ENCODE peak calls at places on chromosomes 5 and 9, in four cellular contexts. S is cardiac fibroblast, M is AG09309, U is thyroid gland. E is an unnamed sample.

GRCh38 chr5:6820851-6821479 is 107.7 kb downstream of the TENT4A start:
- DNase-seq in U (no peak), S (no peak), M (no peak), E (peak; percentile 17)

GRCh38 chr5:175663191-175664184 is 5.6 kb downstream of the HRH2 start:
- DNase-seq in S (no peak), U (no peak), M (no peak), E (no peak)

GRCh38 chr9:99873531-99873930 is 32.9 kb upstream of the STX17 start:
- DNase-seq in M (peak; percentile 16), S (no peak), U (no peak), E (peak; percentile 34)

GRCh38 chr5:113510836-113511451 is 2.5 kb upstream of the YTHDC2 start:
- DNase-seq in U (no peak), S (peak; percentile 81), M (no peak), E (peak; percentile 69)

GRCh38 chr5:143682221-143682620 is 129.7 kb upstream of the HMHB1 start:
- DNase-seq in S (peak; percentile 43), M (no peak), U (no peak), E (no peak)

GRCh38 chr9:101465330-101465915 is 29.8 kb upstream of the ALDOB start:
- DNase-seq in U (peak; percentile 8), S (peak; percentile 52), M (peak; percentile 63), E (peak; percentile 92)

GRCh38 chr5:97844797-97845196 is 661.8 kb upstream of the RIOK2 start:
- DNase-seq in S (no peak), M (no peak), U (no peak), E (no peak)

GRCh38 chr5:149014634-149015033 is 48.2 kb downstream of the SH3TC2 start:
- DNase-seq in U (no peak), S (no peak), M (no peak), E (no peak)

GRCh38 chr5:156232251-156232869 is 94.6 kb upstream of the SGCD start:
- DNase-seq in S (no peak), U (no peak), M (no peak), E (no peak)

GRCh38 chr9:108185613-108186012 is 670.2 kb downstream of the ACTL7B start:
- DNase-seq in U (no peak), S (no peak), M (no peak), E (no peak)

GRCh38 chr5:96934291-96934694 is 1.6 kb upstream of the LNPEP start:
- DNase-seq in M (peak; percentile 3), S (no peak), U (no peak), E (no peak)

GRCh38 chr9:6355728-6356127 is 27.6 kb downstream of the TPD52L3 start:
- DNase-seq in M (peak; percentile 17), S (peak; percentile 58), U (no peak), E (peak; percentile 53)

GRCh38 chr5:3709058-3709723 is 113.6 kb downstream of the IRX1 start:
- DNase-seq in M (no peak), U (no peak), S (no peak), E (no peak)

GRCh38 chr5:171424726-171425125 is 5.3 kb downstream of the FGF18 start:
- DNase-seq in U (no peak), S (no peak), M (no peak), E (no peak)

GRCh38 chr5:13478831-13479465 is 465.5 kb downstream of the DNAH5 start:
- DNase-seq in U (peak; percentile 2), M (peak; percentile 20), S (no peak), E (no peak)

GRCh38 chr9:70362952-70363351 is 51.5 kb downstream of the KLF9 start:
- DNase-seq in S (peak; percentile 31), M (no peak), U (no peak), E (peak; percentile 75)

GRCh38 chr9:94666364-94667099 is 27.2 kb upstream of the FBP1 start:
- DNase-seq in M (no peak), S (no peak), U (no peak), E (no peak)

GRCh38 chr5:64074533-64074932 is 91.1 kb upstream of the RNF180 start:
- DNase-seq in M (peak; percentile 1), U (no peak), S (peak; percentile 41), E (no peak)

GRCh38 chr5:178466342-178466741 is 123.9 kb downstream of the COL23A1 start:
- DNase-seq in U (no peak), S (no peak), M (no peak), E (no peak)

GRCh38 chr5:38051711-38052508 is 206.4 kb upstream of the EGFLAM start:
- DNase-seq in M (no peak), S (no peak), U (no peak), E (no peak)

GRCh38 chr9:4108708-4109444 is 191.0 kb downstream of the GLIS3 start:
- DNase-seq in U (no peak), M (no peak), S (no peak), E (no peak)

GRCh38 chr5:168286386-168286785 is 5.1 kb upstream of the WWC1 start:
- DNase-seq in S (no peak), M (no peak), U (no peak), E (no peak)

GRCh38 chr9:137318565-137318964 is 16.5 kb upstream of the NRARP start:
- DNase-seq in M (no peak), S (no peak), U (no peak), E (no peak)

GRCh38 chr9:133979124-133979920 is 12.8 kb downstream of the VAV2 start:
- DNase-seq in U (no peak), S (peak; percentile 48), M (no peak), E (peak; percentile 66)

GRCh38 chr5:72892846-72893245 is 63.0 kb upstream of the FCHO2 start:
- DNase-seq in U (no peak), M (no peak), S (no peak), E (no peak)

GRCh38 chr5:102958481-102959011 is 161.4 kb downstream of the GIN1 start:
- DNase-seq in M (no peak), U (no peak), S (peak; percentile 62), E (peak; percentile 63)

GRCh38 chr9:109520475-109521132 is 22.5 kb upstream of the PTPN3 start:
- DNase-seq in S (peak; percentile 81), U (peak; percentile 77), M (peak; percentile 38), E (peak; percentile 43)

GRCh38 chr9:27086818-27087680 is 22.0 kb upstream of the TEK start:
- DNase-seq in M (peak; percentile 25), U (no peak), S (peak; percentile 70), E (peak; percentile 0)

GRCh38 chr5:2207109-2207399 is 324.3 kb upstream of the IRX4 start:
- DNase-seq in U (no peak), S (no peak), M (no peak), E (no peak)

GRCh38 chr9:5025416-5025815 is 40.3 kb downstream of the JAK2 start:
- DNase-seq in M (no peak), S (peak; percentile 39), U (no peak), E (peak; percentile 28)

GRCh38 chr9:75088646-75089368 is 493 bp downstream of the OSTF1 start:
- DNase-seq in S (peak; percentile 70), M (no peak), U (peak; percentile 61), E (peak; percentile 82)
- TF ChIP-seq CTCF in S (peak; percentile 38), M (peak; percentile 62), U (peak; percentile 33), E (peak; percentile 44)

DNA sequence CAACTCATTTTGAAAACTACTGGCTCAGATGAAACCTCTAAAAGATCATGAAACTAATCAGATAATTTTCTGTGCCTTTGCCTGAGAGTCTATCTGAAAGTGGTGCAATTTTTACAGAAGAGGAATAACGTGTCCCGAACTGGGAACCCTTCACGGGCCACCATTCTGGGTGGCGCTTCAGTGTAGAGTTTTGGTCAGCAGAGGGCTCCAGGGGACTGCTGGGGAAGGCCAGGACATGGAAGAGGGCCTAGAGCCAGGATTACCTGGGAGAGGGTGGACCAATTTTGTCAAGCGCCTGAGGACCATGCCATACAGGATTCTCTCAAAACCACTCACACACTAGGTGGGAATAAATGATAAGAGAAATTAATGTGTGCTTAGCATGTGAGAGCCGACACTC is 49.7 kb upstream of the PLEKHG4B start:
- DNase-seq in S (no peak), M (no peak), U (peak; percentile 43), E (peak; percentile 40)
- H3K4me3 ChIP-seq in S (no peak overlapping the region), M (no peak overlapping the region), U (no peak overlapping the region), E (no peak overlapping the region)

GRCh38 chr9:129885018-129885669 is 49.9 kb downstream of the USP20 start:
- DNase-seq in S (no peak), M (no peak), U (peak; percentile 44), E (peak; percentile 56)
- TF ChIP-seq CTCF in S (no peak), M (peak; percentile 1), U (no peak), E (no peak)

GRCh38 chr9:132885691-132886357 is 7.1 kb downstream of the SPACA9 start:
- DNase-seq in S (no peak), M (no peak), U (peak; percentile 65), E (no peak)

GRCh38 chr9:132886358-132886725 is 7.6 kb downstream of the SPACA9 start:
- DNase-seq in M (no peak), U (no peak), S (no peak), E (no peak)

GRCh38 chr9:132888151-132888550 is 9.5 kb downstream of the SPACA9 start:
- DNase-seq in M (no peak), U (no peak), S (no peak), E (no peak)

GRCh38 chr9:132883349-132884294 is 4.9 kb downstream of the SPACA9 start:
- DNase-seq in U (no peak), S (no peak), M (no peak), E (no peak)

GRCh38 chr9:132887181-132888120 is 8.8 kb downstream of the SPACA9 start:
- DNase-seq in U (no peak), S (no peak), M (no peak), E (no peak)
- H3K4me3 ChIP-seq in U (no peak overlapping the region), S (no peak overlapping the region), M (no peak overlapping the region), E (no peak overlapping the region)

GRCh38 chr9:117548556-117548955 is 133.7 kb upstream of the ASTN2 start:
- DNase-seq in S (no peak), M (no peak), U (no peak), E (no peak)

GRCh38 chr9:117547904-117548303 is 133.0 kb upstream of the ASTN2 start:
- DNase-seq in S (no peak), M (no peak), U (no peak), E (no peak)

GRCh38 chr9:117547321-117547720 is 132.5 kb upstream of the ASTN2 start:
- DNase-seq in U (no peak), S (no peak), M (no peak), E (no peak)

GRCh38 chr9:117546894-117547293 is 132.0 kb upstream of the ASTN2 start:
- DNase-seq in U (peak; percentile 3), M (no peak), S (no peak), E (no peak)

GRCh38 chr9:117545846-117546245 is 131.0 kb upstream of the ASTN2 start:
- DNase-seq in M (no peak), S (no peak), U (no peak), E (no peak)
- TF ChIP-seq CTCF in M (no peak), S (no peak), U (no peak), E (no peak)

E was measured in foreskin fibroblast.